ENCODE peak calls at places on chromosomes 2 and 18, in seven cellular contexts. One of them, this sample, is unnamed.

GRCh38 chr2:173997269-173997668 is 32.1 kb upstream of the SP3 start:
- DNase-seq in psoas muscle: peak
- DNase-seq in AG09309: no peak
- DNase-seq in brain microvascular endothelial cell: no peak
- DNase-seq in endodermal cell: no peak
- DNase-seq in pancreas: no peak
- DNase-seq in upper lobe of right lung: peak
- DNase-seq in this sample: no peak

GRCh38 chr2:54720563-54720962 is 2.9 kb upstream of the EML6 start:
- DNase-seq in brain microvascular endothelial cell: no peak
- DNase-seq in upper lobe of right lung: no peak
- DNase-seq in pancreas: no peak
- DNase-seq in psoas muscle: no peak
- DNase-seq in AG09309: no peak
- DNase-seq in endodermal cell: no peak
- DNase-seq in this sample: no peak

GRCh38 chr2:19038096-19039015 is 320.1 kb downstream of the OSR1 start:
- DNase-seq in pancreas: no peak
- DNase-seq in upper lobe of right lung: no peak
- DNase-seq in brain microvascular endothelial cell: peak
- DNase-seq in endodermal cell: no peak
- DNase-seq in AG09309: no peak
- DNase-seq in psoas muscle: no peak
- DNase-seq in this sample: no peak

GRCh38 chr2:112794131-112794733 is 9.9 kb upstream of the IL1A start:
- DNase-seq in pancreas: no peak
- DNase-seq in psoas muscle: peak
- DNase-seq in endodermal cell: no peak
- DNase-seq in brain microvascular endothelial cell: peak
- DNase-seq in upper lobe of right lung: no peak
- DNase-seq in AG09309: peak
- DNase-seq in this sample: no peak

GRCh38 chr2:65722028-65722427 is 289.6 kb upstream of the SPRED2 start:
- DNase-seq in upper lobe of right lung: no peak
- DNase-seq in psoas muscle: peak
- DNase-seq in pancreas: no peak
- DNase-seq in endodermal cell: peak
- DNase-seq in brain microvascular endothelial cell: peak
- DNase-seq in AG09309: no peak
- DNase-seq in this sample: no peak

GRCh38 chr2:106054880-106055655 is 139.0 kb downstream of the UXS1 start:
- DNase-seq in AG09309: no peak
- DNase-seq in brain microvascular endothelial cell: no peak
- DNase-seq in psoas muscle: no peak
- DNase-seq in pancreas: no peak
- DNase-seq in endodermal cell: no peak
- DNase-seq in upper lobe of right lung: no peak
- DNase-seq in this sample: no peak

GRCh38 chr2:176490061-176490861 is 221.0 kb downstream of the MTX2 start:
- DNase-seq in endodermal cell: peak
- DNase-seq in psoas muscle: peak
- DNase-seq in pancreas: peak
- DNase-seq in brain microvascular endothelial cell: no peak
- DNase-seq in upper lobe of right lung: no peak
- DNase-seq in AG09309: no peak
- DNase-seq in this sample: no peak

GRCh38 chr2:70829916-70830315 is 5.7 kb downstream of the CD207 start:
- DNase-seq in psoas muscle: no peak
- DNase-seq in endodermal cell: no peak
- DNase-seq in brain microvascular endothelial cell: no peak
- DNase-seq in AG09309: no peak
- DNase-seq in upper lobe of right lung: no peak
- DNase-seq in pancreas: no peak
- DNase-seq in this sample: no peak

GRCh38 chr18:58177886-58178470 is 134.0 kb downstream of the NEDD4L start:
- DNase-seq in endodermal cell: no peak
- DNase-seq in upper lobe of right lung: no peak
- DNase-seq in psoas muscle: no peak
- DNase-seq in AG09309: no peak
- DNase-seq in brain microvascular endothelial cell: no peak
- DNase-seq in pancreas: no peak
- DNase-seq in this sample: no peak

GRCh38 chr2:42844901-42845685 is 52.7 kb upstream of the HAAO start:
- DNase-seq in endodermal cell: peak
- DNase-seq in brain microvascular endothelial cell: no peak
- DNase-seq in psoas muscle: no peak
- DNase-seq in upper lobe of right lung: peak
- DNase-seq in pancreas: no peak
- DNase-seq in AG09309: peak
- DNase-seq in this sample: no peak

GRCh38 chr18:26286008-26286407 is 59.8 kb downstream of the TAF4B start:
- DNase-seq in upper lobe of right lung: no peak
- DNase-seq in endodermal cell: no peak
- DNase-seq in pancreas: no peak
- DNase-seq in brain microvascular endothelial cell: no peak
- DNase-seq in AG09309: no peak
- DNase-seq in psoas muscle: no peak
- DNase-seq in this sample: no peak

DNA sequence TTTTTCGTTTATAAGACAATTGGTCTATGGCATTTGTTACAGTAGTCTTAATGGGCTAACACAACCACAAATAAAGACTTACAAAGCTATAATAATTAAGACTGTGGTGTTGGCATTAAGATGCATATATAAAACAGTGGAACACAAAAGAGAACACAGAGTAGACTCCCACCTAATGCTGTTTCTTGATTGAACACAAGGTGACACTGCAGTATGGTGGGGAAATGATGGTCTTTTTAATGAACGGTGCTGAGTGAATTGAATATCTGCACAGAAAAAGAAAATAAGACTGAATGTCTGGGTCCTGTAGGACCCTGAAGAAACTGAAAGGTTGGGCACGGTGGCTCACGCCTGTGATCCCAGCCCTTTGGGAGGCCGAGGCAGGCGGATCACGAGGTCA is 1136.6 kb upstream of the NXPH2 start:
- DNase-seq in AG09309: no peak
- DNase-seq in upper lobe of right lung: no peak
- DNase-seq in psoas muscle: no peak
- DNase-seq in brain microvascular endothelial cell: no peak
- DNase-seq in endodermal cell: no peak
- DNase-seq in pancreas: no peak
- DNase-seq in this sample: no peak
- TF ChIP-seq CTCF in AG09309: no peak
- TF ChIP-seq CTCF in upper lobe of right lung: no peak
- TF ChIP-seq CTCF in psoas muscle: no peak
- TF ChIP-seq CTCF in brain microvascular endothelial cell: no peak
- TF ChIP-seq CTCF in endodermal cell: peak
- TF ChIP-seq CTCF in pancreas: no peak
- TF ChIP-seq CTCF in this sample: peak

GRCh38 chr2:241901500-241902351 is 32.2 kb downstream of the RTP5 start:
- DNase-seq in psoas muscle: no peak
- DNase-seq in endodermal cell: peak
- DNase-seq in AG09309: no peak
- DNase-seq in pancreas: peak
- DNase-seq in brain microvascular endothelial cell: no peak
- DNase-seq in upper lobe of right lung: peak
- DNase-seq in this sample: no peak
- H3K4me3 ChIP-seq in psoas muscle: no peak
- H3K4me3 ChIP-seq in endodermal cell: peak
- H3K4me3 ChIP-seq in AG09309: no peak
- H3K4me3 ChIP-seq in pancreas: peak
- H3K4me3 ChIP-seq in brain microvascular endothelial cell: peak
- H3K4me3 ChIP-seq in upper lobe of right lung: no peak
- H3K4me3 ChIP-seq in this sample: peak

DNA sequence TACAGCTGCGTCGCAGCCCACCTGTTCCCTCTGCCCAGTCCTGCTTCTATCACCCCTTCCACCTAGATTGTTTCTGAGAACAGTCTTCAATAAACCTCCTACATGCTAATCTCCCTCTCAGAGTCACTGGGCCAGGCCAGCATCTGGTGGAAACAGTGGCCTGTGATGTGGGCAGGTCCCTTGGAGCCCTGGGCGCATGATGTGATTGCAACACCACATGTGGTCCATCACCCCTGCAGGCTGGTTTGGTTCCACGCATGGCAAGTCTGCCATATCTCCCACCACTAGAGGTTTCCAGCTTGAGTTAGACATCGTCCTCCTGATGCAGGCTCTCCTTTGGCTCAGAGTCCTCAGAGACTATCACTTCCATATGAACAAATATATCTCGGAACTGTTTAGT is 83.5 kb downstream of the PRKCE start:
- DNase-seq in pancreas: no peak
- DNase-seq in brain microvascular endothelial cell: no peak
- DNase-seq in upper lobe of right lung: no peak
- DNase-seq in endodermal cell: no peak
- DNase-seq in psoas muscle: no peak
- DNase-seq in AG09309: no peak
- DNase-seq in this sample: no peak
- TF ChIP-seq CTCF in pancreas: no peak
- TF ChIP-seq CTCF in brain microvascular endothelial cell: no peak
- TF ChIP-seq CTCF in upper lobe of right lung: no peak
- TF ChIP-seq CTCF in endodermal cell: no peak
- TF ChIP-seq CTCF in psoas muscle: no peak
- TF ChIP-seq CTCF in AG09309: no peak
- TF ChIP-seq CTCF in this sample: no peak

DNA sequence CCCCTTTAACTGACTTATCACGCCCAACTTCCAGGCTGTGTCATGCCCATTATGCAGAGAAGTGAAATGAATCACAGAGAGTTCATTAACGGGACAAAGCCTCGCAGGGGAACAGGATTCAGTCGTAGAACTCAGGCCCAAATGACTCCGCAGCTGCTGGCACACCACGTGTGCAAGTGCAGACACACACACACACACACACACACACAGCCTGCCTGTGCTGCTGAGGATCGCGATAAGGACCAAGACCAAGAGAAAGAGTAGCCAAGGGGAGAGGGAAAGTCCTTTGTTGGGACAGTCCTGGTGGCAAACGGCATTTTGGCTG is 90.0 kb upstream of the TAF1B start:
- DNase-seq in psoas muscle: peak
- DNase-seq in pancreas: no peak
- DNase-seq in brain microvascular endothelial cell: peak
- DNase-seq in AG09309: peak
- DNase-seq in endodermal cell: peak
- DNase-seq in upper lobe of right lung: peak
- DNase-seq in this sample: peak
- H3K4me3 ChIP-seq in psoas muscle: no peak
- H3K4me3 ChIP-seq in pancreas: no peak
- H3K4me3 ChIP-seq in brain microvascular endothelial cell: peak
- H3K4me3 ChIP-seq in AG09309: peak
- H3K4me3 ChIP-seq in endodermal cell: no peak
- H3K4me3 ChIP-seq in upper lobe of right lung: no peak
- H3K4me3 ChIP-seq in this sample: no peak

GRCh38 chr2:217919781-217920351 is 82.9 kb downstream of the TNS1 start:
- DNase-seq in endodermal cell: peak
- DNase-seq in brain microvascular endothelial cell: peak
- DNase-seq in upper lobe of right lung: no peak
- DNase-seq in psoas muscle: peak
- DNase-seq in AG09309: no peak
- DNase-seq in pancreas: no peak
- DNase-seq in this sample: no peak

GRCh38 chr2:217920879-217921603 is 81.8 kb downstream of the TNS1 start:
- DNase-seq in psoas muscle: peak
- DNase-seq in brain microvascular endothelial cell: no peak
- DNase-seq in AG09309: no peak
- DNase-seq in endodermal cell: peak
- DNase-seq in pancreas: no peak
- DNase-seq in upper lobe of right lung: no peak
- DNase-seq in this sample: no peak

GRCh38 chr2:217919204-217919603 is 83.6 kb downstream of the TNS1 start:
- DNase-seq in psoas muscle: peak
- DNase-seq in AG09309: no peak
- DNase-seq in brain microvascular endothelial cell: no peak
- DNase-seq in endodermal cell: no peak
- DNase-seq in pancreas: no peak
- DNase-seq in upper lobe of right lung: no peak
- DNase-seq in this sample: no peak

GRCh38 chr2:217916504-217917254 is 86.1 kb downstream of the TNS1 start:
- DNase-seq in brain microvascular endothelial cell: no peak
- DNase-seq in endodermal cell: no peak
- DNase-seq in psoas muscle: peak
- DNase-seq in AG09309: no peak
- DNase-seq in upper lobe of right lung: peak
- DNase-seq in pancreas: no peak
- DNase-seq in this sample: no peak

GRCh38 chr2:217918220-217919024 is 84.4 kb downstream of the TNS1 start:
- DNase-seq in AG09309: no peak
- DNase-seq in brain microvascular endothelial cell: no peak
- DNase-seq in endodermal cell: peak
- DNase-seq in pancreas: no peak
- DNase-seq in upper lobe of right lung: no peak
- DNase-seq in psoas muscle: peak
- DNase-seq in this sample: no peak
- TF ChIP-seq CTCF in AG09309: peak
- TF ChIP-seq CTCF in brain microvascular endothelial cell: peak
- TF ChIP-seq CTCF in endodermal cell: peak
- TF ChIP-seq CTCF in pancreas: no peak
- TF ChIP-seq CTCF in upper lobe of right lung: peak
- TF ChIP-seq CTCF in psoas muscle: peak
- TF ChIP-seq CTCF in this sample: peak

GRCh38 chr18:23868341-23868740 is 146.2 kb upstream of the TTC39C start:
- DNase-seq in upper lobe of right lung: no peak
- DNase-seq in brain microvascular endothelial cell: no peak
- DNase-seq in endodermal cell: no peak
- DNase-seq in pancreas: no peak
- DNase-seq in psoas muscle: no peak
- DNase-seq in AG09309: no peak
- DNase-seq in this sample: no peak

GRCh38 chr18:23861326-23861725 is 153.2 kb upstream of the TTC39C start:
- DNase-seq in pancreas: no peak
- DNase-seq in AG09309: no peak
- DNase-seq in endodermal cell: no peak
- DNase-seq in brain microvascular endothelial cell: no peak
- DNase-seq in upper lobe of right lung: no peak
- DNase-seq in psoas muscle: no peak
- DNase-seq in this sample: no peak

GRCh38 chr18:23867011-23867410 is 147.5 kb upstream of the TTC39C start:
- DNase-seq in brain microvascular endothelial cell: no peak
- DNase-seq in endodermal cell: no peak
- DNase-seq in AG09309: no peak
- DNase-seq in upper lobe of right lung: no peak
- DNase-seq in psoas muscle: no peak
- DNase-seq in pancreas: no peak
- DNase-seq in this sample: no peak

GRCh38 chr18:23862071-23862470 is 152.5 kb upstream of the TTC39C start:
- DNase-seq in upper lobe of right lung: no peak
- DNase-seq in pancreas: no peak
- DNase-seq in psoas muscle: no peak
- DNase-seq in endodermal cell: no peak
- DNase-seq in AG09309: peak
- DNase-seq in brain microvascular endothelial cell: peak
- DNase-seq in this sample: peak

DNA sequence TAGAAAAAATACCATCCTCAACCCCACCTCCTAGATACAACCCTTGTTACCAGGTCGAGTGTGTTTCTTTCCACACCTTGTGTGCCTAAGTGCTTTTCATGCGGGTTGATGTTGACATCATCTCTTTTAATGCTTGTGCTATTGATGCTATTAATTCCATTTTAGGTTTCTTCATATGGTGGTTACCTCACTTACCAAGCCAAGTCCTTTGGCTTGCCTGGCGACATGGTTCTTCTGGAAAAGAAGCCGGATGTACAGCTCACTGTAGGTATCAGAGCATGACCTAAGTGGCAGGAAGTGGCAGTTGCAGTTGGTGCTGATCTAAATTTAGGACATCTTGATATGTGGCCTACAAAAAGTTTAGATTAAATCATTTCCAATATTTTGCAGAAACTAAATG is 149.9 kb upstream of the TTC39C start:
- DNase-seq in AG09309: no peak
- DNase-seq in upper lobe of right lung: no peak
- DNase-seq in brain microvascular endothelial cell: no peak
- DNase-seq in psoas muscle: no peak
- DNase-seq in endodermal cell: no peak
- DNase-seq in pancreas: no peak
- DNase-seq in this sample: no peak
- H3K4me3 ChIP-seq in AG09309: no peak
- H3K4me3 ChIP-seq in upper lobe of right lung: no peak
- H3K4me3 ChIP-seq in brain microvascular endothelial cell: no peak
- H3K4me3 ChIP-seq in psoas muscle: no peak
- H3K4me3 ChIP-seq in endodermal cell: no peak
- H3K4me3 ChIP-seq in pancreas: no peak
- H3K4me3 ChIP-seq in this sample: no peak

This sample was measured in retinal pigment epithelial cell.